ENCODE peak calls at places on chromosomes 13 and 19, in seven cellular contexts. B is NCI-H146; U is activated T-helper 1 cell treated with anti-CD3 and anti-CD28 coated beads, Interleukin-12 subunit alpha, Interleukin-12 subunit beta, Interleukin-2, Interleukin-4 antibody, amounts not matched to agents 30 ng/mL and 10 ng/mL and 1 ng/mL, durations not matched to agents 14 hours and 24 hours and 36 hours; R is NCI-H1092 treated with DMSO at 0.1 percent for 48 hours; V is LHCN-M2; K is AG20443; Z is Peyer's patch. C is an unnamed sample.

GRCh38 chr19:6521718-6522646 is 8.8 kb upstream of the TNFSF9 start:
- DNase-seq in B (no peak), U (no peak), R (no peak), V (no peak), K (no peak), Z (peak; percentile 87), C (no peak)

GRCh38 chr13:94079876-94080275 is 399.6 kb downstream of the DCT start:
- DNase-seq in B (no peak), U (no peak), R (no peak), V (peak; percentile 91), K (peak; percentile 47), Z (no peak), C (peak; percentile 93)

GRCh38 chr13:48222358-48223015 is 10.5 kb upstream of the ITM2B start:
- DNase-seq in B (no peak), U (no peak), R (no peak), V (peak; percentile 18), K (peak; percentile 45), Z (no peak), C (no peak)

GRCh38 chr13:94710881-94711560 is 1.3 kb downstream of the SOX21 start:
- DNase-seq in B (peak; percentile 69), U (no peak), R (peak; percentile 84), V (no peak), K (peak; percentile 40), Z (no peak), C (peak; percentile 80)

GRCh38 chr19:30676990-30677679 is 305.0 kb downstream of the ZNF536 start:
- DNase-seq in B (no peak), U (no peak), R (no peak), V (no peak), K (no peak), Z (no peak), C (no peak)

GRCh38 chr19:1244693-1245451 is 3.3 kb downstream of the ATP5F1D start:
- DNase-seq in B (no peak), U (no peak), R (no peak), V (peak; percentile 41), K (peak; percentile 40), Z (no peak), C (no peak)

GRCh38 chr13:28324181-28324789 is 170.6 kb downstream of the FLT1 start:
- DNase-seq in B (peak; percentile 40), U (peak; percentile 36), R (peak; percentile 44), V (peak; percentile 45), K (peak; percentile 79), Z (peak; percentile 59), C (peak; percentile 38)

GRCh38 chr13:33454844-33455256 is 169.3 kb upstream of the STARD13 start:
- DNase-seq in B (no peak), U (no peak), R (no peak), V (peak; percentile 61), K (peak; percentile 77), Z (no peak), C (no peak)

GRCh38 chr13:25654332-25654731 is 282.6 kb downstream of the ATP8A2 start:
- DNase-seq in B (no peak), U (no peak), R (no peak), V (peak; percentile 95), K (no peak), Z (no peak), C (no peak)

GRCh38 chr19:5086725-5087439 is 118.0 kb downstream of the KDM4B start:
- DNase-seq in B (no peak), U (no peak), R (peak; percentile 84), V (no peak), K (no peak), Z (no peak), C (peak; percentile 87)

GRCh38 chr13:77184455-77184854 is 142.4 kb downstream of the MYCBP2 start:
- DNase-seq in B (no peak), U (no peak), R (no peak), V (no peak), K (no peak), Z (peak; percentile 26), C (no peak)

GRCh38 chr13:51266642-51267041 is 44.4 kb downstream of the FAM124A start:
- DNase-seq in B (no peak), U (no peak), R (no peak), V (no peak), K (no peak), Z (no peak), C (no peak)

GRCh38 chr13:42354246-42355117 is 82.5 kb downstream of the AKAP11 start:
- DNase-seq in B (peak; percentile 48), U (no peak), R (no peak), V (peak; percentile 67), K (no peak), Z (peak; percentile 35), C (peak; percentile 67)

GRCh38 chr19:47471733-47472457 is at the start of gene SLC8A2:
- DNase-seq in B (peak; percentile 79), U (peak; percentile 59), R (peak; percentile 32), V (peak; percentile 49), K (peak; percentile 84), Z (no peak), C (peak; percentile 89)

GRCh38 chr13:30319130-30319529 is 11.8 kb upstream of the KATNAL1 start:
- DNase-seq in B (no peak), U (no peak), R (no peak), V (no peak), K (no peak), Z (no peak), C (peak; percentile 96)

GRCh38 chr13:80787604-80788003 is 446.7 kb upstream of the SPRY2 start:
- DNase-seq in B (no peak), U (no peak), R (no peak), V (no peak), K (no peak), Z (no peak), C (no peak)

GRCh38 chr13:107518292-107518691 is 697.0 kb downstream of the LIG4 start:
- DNase-seq in B (no peak), U (no peak), R (no peak), V (no peak), K (no peak), Z (no peak), C (no peak)

GRCh38 chr19:48442116-48443035 is 3.4 kb upstream of the GRWD1 start:
- DNase-seq in B (no peak), U (no peak), R (no peak), V (no peak), K (no peak), Z (no peak), C (no peak)

GRCh38 chr13:43364210-43365041 is 341.0 kb downstream of the DNAJC15 start:
- DNase-seq in B (no peak), U (no peak), R (no peak), V (peak; percentile 44), K (peak; percentile 59), Z (no peak), C (peak; percentile 69)

GRCh38 chr19:17538684-17539287 is 16.7 kb upstream of the COLGALT1 start:
- DNase-seq in B (peak; percentile 49), U (no peak), R (peak; percentile 17), V (peak; percentile 15), K (no peak), Z (peak; percentile 37), C (peak; percentile 22)

GRCh38 chr13:34344761-34345600 is 527.0 kb downstream of the RFC3 start:
- DNase-seq in B (peak; percentile 90), U (no peak), R (no peak), V (no peak), K (no peak), Z (no peak), C (peak; percentile 79)

GRCh38 chr19:17327654-17328516 is 6.8 kb downstream of the ANO8 start:
- DNase-seq in B (peak; percentile 94), U (no peak), R (no peak), V (no peak), K (no peak), Z (peak; percentile 77), C (peak; percentile 58)

GRCh38 chr13:52356327-52356726 is 49.6 kb downstream of the THSD1 start:
- DNase-seq in B (no peak), U (no peak), R (no peak), V (peak; percentile 67), K (peak; percentile 55), Z (no peak), C (no peak)

C was measured in NCI-H69.